ENCODE peak calls at places on chromosomes 1 and 21, in ten cellular contexts. F, T, V, D, S, N, U, I, P and C are unnamed samples.

GRCh38 chr1:230696722-230697432 is 17.0 kb downstream of the AGT start:
- DNase-seq in F (no peak), T (no peak), V (no peak), D (no peak), S (no peak), N (no peak), U (no peak), I (no peak), P (no peak), C (no peak)

GRCh38 chr1:173193639-173194038 is 13.5 kb downstream of the TNFSF4 start:
- DNase-seq in F (no peak), T (no peak), V (no peak), D (no peak), S (no peak), N (no peak), U (no peak), I (no peak), P (no peak), C (no peak)

GRCh38 chr1:219171192-219171935 is 2.3 kb upstream of the LYPLAL1 start:
- DNase-seq in F (no peak), T (no peak), V (no peak), D (no peak), S (no peak), N (no peak), U (no peak), I (peak), P (peak), C (no peak)

GRCh38 chr1:208475951-208476824 is 232.0 kb upstream of the PLXNA2 start:
- DNase-seq in F (no peak), T (peak), V (peak), D (no peak), S (no peak), N (no peak), U (no peak), I (peak), P (no peak), C (peak)

GRCh38 chr21:37188825-37189224 is 78.3 kb downstream of the VPS26C start:
- DNase-seq in F (no peak), T (no peak), V (no peak), D (no peak), S (no peak), N (no peak), U (no peak), I (no peak), P (no peak), C (no peak)

GRCh38 chr1:150309758-150310495 is 11.4 kb upstream of the PRPF3 start:
- DNase-seq in F (no peak), T (no peak), V (peak), D (no peak), S (no peak), N (no peak), U (no peak), I (no peak), P (no peak), C (no peak)

GRCh38 chr1:20871419-20871818 is 84.3 kb upstream of the HP1BP3 start:
- DNase-seq in F (no peak), T (no peak), V (no peak), D (no peak), S (no peak), N (no peak), U (no peak), I (peak), P (no peak), C (no peak)

GRCh38 chr1:212459656-212460055 is 26.9 kb downstream of the NENF start:
- DNase-seq in F (no peak), T (no peak), V (no peak), D (no peak), S (no peak), N (no peak), U (no peak), I (no peak), P (no peak), C (no peak)

GRCh38 chr21:36992671-36993070 is 13.8 kb upstream of the RIPPLY3 start:
- DNase-seq in F (no peak), T (no peak), V (no peak), D (no peak), S (no peak), N (no peak), U (no peak), I (no peak), P (no peak), C (no peak)

GRCh38 chr21:41764558-41765392 is 2.1 kb downstream of the RIPK4 start:
- DNase-seq in F (no peak), T (no peak), V (no peak), D (no peak), S (no peak), N (no peak), U (no peak), I (peak), P (peak), C (no peak)

GRCh38 chr1:161491472-161491871 is 13.8 kb upstream of the FCGR2A start:
- DNase-seq in F (no peak), T (no peak), V (no peak), D (no peak), S (no peak), N (no peak), U (no peak), I (no peak), P (no peak), C (no peak)

GRCh38 chr1:226444901-226445300 is 37.0 kb upstream of the PARP1 start:
- DNase-seq in F (no peak), T (no peak), V (no peak), D (peak), S (peak), N (peak), U (peak), I (no peak), P (no peak), C (no peak)

GRCh38 chr1:72777918-72778317 is 495.6 kb upstream of the NEGR1 start:
- DNase-seq in F (no peak), T (no peak), V (no peak), D (no peak), S (no peak), N (no peak), U (no peak), I (no peak), P (no peak), C (no peak)

GRCh38 chr21:26674324-26674723 is 101.2 kb upstream of the CYYR1 start:
- DNase-seq in F (no peak), T (no peak), V (no peak), D (no peak), S (no peak), N (no peak), U (no peak), I (no peak), P (no peak), C (no peak)

GRCh38 chr1:18009061-18009728 is 98.4 kb upstream of the IGSF21 start:
- DNase-seq in F (no peak), T (no peak), V (peak), D (no peak), S (no peak), N (no peak), U (no peak), I (no peak), P (no peak), C (no peak)

GRCh38 chr1:32764826-32765545 is 52.2 kb downstream of the YARS1 start:
- DNase-seq in F (no peak), T (no peak), V (peak), D (no peak), S (no peak), N (no peak), U (no peak), I (no peak), P (no peak), C (no peak)

GRCh38 chr1:60874703-60875102 is 207.7 kb upstream of the NFIA start:
- DNase-seq in F (peak), T (peak), V (no peak), D (no peak), S (no peak), N (no peak), U (no peak), I (peak), P (peak), C (no peak)

GRCh38 chr1:169312084-169312954 is 55.3 kb downstream of the NME7 start:
- DNase-seq in F (peak), T (peak), V (no peak), D (no peak), S (no peak), N (no peak), U (peak), I (peak), P (peak), C (no peak)

GRCh38 chr1:169514566-169515270 is 29.0 kb upstream of the SLC19A2 start:
- DNase-seq in F (no peak), T (no peak), V (no peak), D (no peak), S (no peak), N (no peak), U (no peak), I (peak), P (no peak), C (no peak)